ENCODE peak calls at places on chromosomes 11 and 22, in six cellular contexts. D is upper lobe of left lung; N is CD8-positive, alpha-beta memory T cell; Q is tibial artery; R is brain microvascular endothelial cell; L is foreskin keratinocyte. B is an unnamed sample.

GRCh38 chr11:73538381-73538872 is 59.5 kb downstream of the FAM168A start:
- DNase-seq in N (no peak), L (no peak), Q (no peak), R (no peak), D (no peak), B (no peak)

GRCh38 chr11:65323813-65324212 is 9.1 kb downstream of the CDC42EP2 start:
- DNase-seq in L (no peak), N (no peak), R (no peak), D (no peak), Q (no peak), B (no peak)

GRCh38 chr22:31082606-31083376 is 1.7 kb downstream of the SMTN start:
- DNase-seq in L (no peak), Q (peak), R (peak), D (peak), N (peak), B (no peak)

GRCh38 chr11:2092956-2093412 is 46.2 kb downstream of the IGF2 start:
- DNase-seq in Q (peak), L (peak), R (peak), N (peak), D (peak), B (no peak)

GRCh38 chr22:33400891-33401290 is 342.7 kb upstream of the SYN3 start:
- DNase-seq in N (no peak), D (no peak), L (no peak), R (no peak), Q (no peak), B (no peak)

GRCh38 chr11:57491371-57492061 is 24.0 kb downstream of the SLC43A1 start:
- DNase-seq in R (peak), N (peak), D (no peak), L (no peak), Q (no peak), B (no peak)

GRCh38 chr22:45240810-45241631 is at the start of gene KIAA0930:
- DNase-seq in D (peak), L (no peak), R (peak), N (peak), Q (peak), B (peak)

GRCh38 chr11:32231909-32232493 is 141.1 kb downstream of the RCN1 start:
- DNase-seq in N (no peak), D (no peak), L (no peak), R (peak), Q (no peak), B (no peak)

GRCh38 chr11:32353884-32354283 is 81.5 kb downstream of the WT1 start:
- DNase-seq in R (no peak), Q (no peak), N (no peak), D (no peak), L (no peak), B (no peak)

GRCh38 chr11:128302425-128303186 is 284.8 kb downstream of the ETS1 start:
- DNase-seq in D (no peak), L (no peak), R (no peak), N (peak), Q (no peak), B (no peak)

GRCh38 chr22:17772963-17773605 is 1.2 kb downstream of the BID start:
- DNase-seq in N (no peak), R (no peak), Q (no peak), D (peak), L (no peak), B (no peak)

GRCh38 chr11:120398184-120398583 is 62.0 kb downstream of the ARHGEF12 start:
- DNase-seq in R (peak), D (no peak), Q (no peak), L (no peak), N (no peak), B (no peak)

GRCh38 chr11:63663809-63664208 is 7.4 kb downstream of the ATL3 start:
- DNase-seq in N (no peak), Q (no peak), R (peak), D (no peak), L (peak), B (no peak)

GRCh38 chr11:31915867-31916266 is 104.7 kb upstream of the PAX6 start:
- DNase-seq in D (no peak), N (no peak), Q (no peak), L (no peak), R (no peak), B (no peak)

GRCh38 chr11:3126207-3126865 is 38.8 kb downstream of the OSBPL5 start:
- DNase-seq in D (peak), R (no peak), L (no peak), Q (no peak), N (no peak), B (no peak)

GRCh38 chr11:70290341-70291065 is 20.0 kb downstream of the PPFIA1 start:
- DNase-seq in D (no peak), L (peak), N (no peak), Q (no peak), R (no peak), B (no peak)

GRCh38 chr11:29019960-29020683 is 911.9 kb downstream of the METTL15 start:
- DNase-seq in Q (no peak), L (no peak), R (peak), N (no peak), D (no peak), B (no peak)

GRCh38 chr11:68354181-68354872 is 41.9 kb downstream of the LRP5 start:
- DNase-seq in D (peak), N (no peak), Q (peak), L (peak), R (peak), B (no peak)

GRCh38 chr22:27825174-27825573 is 23.6 kb upstream of the MN1 start:
- DNase-seq in Q (no peak), R (no peak), N (no peak), L (no peak), D (no peak), B (no peak)

GRCh38 chr11:18650859-18651557 is 16.9 kb upstream of the SPTY2D1 start:
- DNase-seq in N (peak), L (no peak), R (peak), Q (peak), D (peak), B (no peak)

GRCh38 chr22:44671742-44672141 is 30.3 kb upstream of the PRR5 start:
- DNase-seq in Q (no peak), R (peak), D (no peak), L (peak), N (no peak), B (no peak)

GRCh38 chr11:110712643-110713468 is 619 bp upstream of the ARHGAP20 start:
- DNase-seq in D (peak), R (peak), N (no peak), Q (peak), L (no peak), B (peak)

GRCh38 chr11:121035823-121036222 is 11.9 kb downstream of the TBCEL start:
- DNase-seq in D (no peak), R (no peak), L (no peak), Q (no peak), N (no peak), B (no peak)

GRCh38 chr22:36725366-36726006 is 21.9 kb upstream of the CACNG2 start:
- DNase-seq in Q (no peak), N (no peak), R (no peak), D (no peak), L (no peak), B (no peak)

GRCh38 chr11:104573431-104573830 is 324.8 kb downstream of the CASP12 start:
- DNase-seq in N (no peak), Q (no peak), L (peak), R (peak), D (no peak), B (no peak)

GRCh38 chr22:28783786-28784671 is 11.5 kb downstream of the CCDC117 start:
- DNase-seq in R (no peak), D (peak), N (no peak), L (no peak), Q (no peak), B (no peak)

GRCh38 chr22:39434243-39434653 is 22.6 kb upstream of the MGAT3 start:
- DNase-seq in D (no peak), R (peak), N (no peak), L (no peak), Q (no peak), B (peak)

GRCh38 chr11:127445476-127445875 is 444.9 kb upstream of the KIRREL3 start:
- DNase-seq in Q (no peak), L (no peak), D (no peak), R (no peak), N (no peak), B (no peak)

GRCh38 chr11:89521294-89521693 is 30.1 kb upstream of the NOX4 start:
- DNase-seq in Q (no peak), D (no peak), R (no peak), L (no peak), N (no peak), B (no peak)

GRCh38 chr22:50286275-50286674 is 16.1 kb upstream of the MAPK11 start:
- DNase-seq in R (no peak), D (no peak), L (no peak), Q (no peak), N (no peak), B (no peak)

GRCh38 chr11:33402066-33402465 is 144.9 kb downstream of the HIPK3 start:
- DNase-seq in N (no peak), R (no peak), D (no peak), L (no peak), Q (no peak), B (no peak)

GRCh38 chr11:128502736-128503135 is 84.6 kb downstream of the ETS1 start:
- DNase-seq in N (no peak), D (no peak), L (peak), R (peak), Q (no peak), B (no peak)

GRCh38 chr22:24137595-24137994 is 43.7 kb upstream of the SUSD2 start:
- DNase-seq in L (no peak), R (peak), D (no peak), N (no peak), Q (no peak), B (no peak)

GRCh38 chr11:128328955-128329551 is 258.3 kb downstream of the ETS1 start:
- DNase-seq in R (no peak), L (no peak), D (peak), Q (no peak), N (no peak), B (no peak)

GRCh38 chr11:132448334-132448995 is 1078.0 kb downstream of the NTM start:
- DNase-seq in R (peak), D (no peak), L (no peak), N (no peak), Q (no peak), B (no peak)

GRCh38 chr11:86814775-86815174 is 14.4 kb downstream of the PRSS23 start:
- DNase-seq in N (no peak), D (no peak), L (no peak), R (no peak), Q (no peak), B (no peak)
- H3K27ac ChIP-seq in N (no peak), D (peak), L (no peak), R (peak), Q (peak), B (no peak)

GRCh38 chr22:19429950-19430889 is 1.3 kb downstream of the HIRA start:
- DNase-seq in R (peak), D (peak), L (no peak), N (peak), Q (no peak), B (no peak)
- H3K27ac ChIP-seq in R (peak), D (peak), L (peak), N (peak), Q (peak), B (no peak)

GRCh38 chr22:40621309-40622151 is 15.0 kb downstream of the MRTFA start:
- DNase-seq in Q (no peak), N (no peak), R (no peak), D (no peak), L (no peak), B (no peak)
- H3K27ac ChIP-seq in Q (no peak), N (no peak), R (no peak), D (no peak), L (no peak), B (no peak)

DNA sequence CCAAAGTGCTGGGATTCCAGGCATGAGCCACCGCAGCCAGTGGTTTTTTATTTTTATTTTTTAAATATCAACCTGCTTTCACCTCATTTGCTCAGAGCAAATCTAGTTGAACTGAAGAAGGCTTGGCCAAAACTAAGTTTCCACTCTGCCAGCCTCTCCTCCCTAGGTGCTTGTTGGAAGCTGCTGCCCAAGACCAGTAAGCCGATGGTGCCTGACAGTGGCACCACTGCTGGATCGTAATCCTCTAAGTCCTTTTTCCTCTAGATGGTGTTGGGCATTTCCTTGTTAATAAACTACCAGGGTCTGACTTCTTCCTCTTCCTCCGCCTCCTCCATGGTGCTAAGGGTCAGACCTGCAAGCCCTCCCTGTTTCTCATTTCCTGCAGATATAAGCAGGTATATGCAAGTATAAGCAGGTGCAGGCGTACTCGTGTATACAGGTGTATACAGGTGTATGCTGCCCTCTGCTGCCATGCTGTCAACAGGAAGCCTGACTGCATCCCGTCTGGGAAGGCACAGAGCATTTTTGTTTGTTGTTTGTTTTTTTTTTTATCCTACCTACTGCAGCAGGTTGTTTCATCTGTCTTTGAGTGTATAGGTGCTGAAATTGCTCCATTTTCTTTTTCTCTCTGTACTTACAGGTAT is 1.6 kb downstream of the NADSYN1 start:
- DNase-seq in R (no peak), L (no peak), Q (no peak), D (no peak), N (peak), B (no peak)
- H3K27ac ChIP-seq in R (no peak), L (no peak), Q (no peak), D (no peak), N (no peak), B (no peak)

GRCh38 chr11:10324474-10324873 is 19.6 kb downstream of the ADM start:
- DNase-seq in N (no peak), D (no peak), Q (no peak), R (no peak), L (no peak), B (no peak)

GRCh38 chr11:10322830-10323792 is 18.2 kb downstream of the ADM start:
- DNase-seq in D (no peak), N (peak), R (peak), Q (peak), L (no peak), B (no peak)

GRCh38 chr11:10322401-10322800 is 17.5 kb downstream of the ADM start:
- DNase-seq in L (no peak), Q (no peak), R (no peak), N (no peak), D (no peak), B (no peak)

GRCh38 chr11:10325398-10326079 is 20.7 kb downstream of the ADM start:
- DNase-seq in D (no peak), N (no peak), Q (no peak), L (no peak), R (peak), B (no peak)

DNA sequence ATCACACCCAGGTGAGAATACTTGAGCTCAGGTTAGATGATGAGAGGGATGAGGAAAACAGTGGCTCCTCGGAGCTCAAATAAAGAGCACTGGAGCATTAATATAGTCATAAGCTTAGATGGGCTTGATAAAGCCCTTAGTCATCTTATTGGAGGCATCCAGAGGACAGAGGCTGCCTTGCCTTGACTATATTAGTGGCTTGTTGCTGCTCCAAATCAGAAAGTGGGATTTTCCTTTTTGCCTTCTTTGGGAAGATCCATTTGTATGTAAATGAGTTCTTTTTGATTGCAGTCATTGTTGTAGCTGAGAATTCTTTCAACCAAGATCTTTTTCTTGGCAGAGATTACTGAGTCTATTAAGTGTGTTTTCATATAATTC is 18.9 kb downstream of the ADM start:
- DNase-seq in L (no peak), Q (no peak), D (no peak), N (no peak), R (peak), B (no peak)
- H3K27ac ChIP-seq in L (no peak), Q (peak), D (no peak), N (no peak), R (peak), B (no peak)

B was measured in caudate nucleus.